ENCODE peak calls at places on chromosomes 2 and 18, in four cellular contexts. N is NCI-H1436; H is effector memory CD4-positive, alpha-beta T cell; S is NCI-H1092 treated with DMSO at 0.1 percent for 48 hours. G is an unnamed sample.

GRCh38 chr2:214465386-214466146 is 54.7 kb downstream of the VWC2L start:
- DNase-seq in H (no peak), N (no peak), S (no peak), G (no peak)

GRCh38 chr2:167355796-167356195 is 467.5 kb downstream of the XIRP2 start:
- DNase-seq in S (no peak), N (no peak), H (no peak), G (no peak)

GRCh38 chr18:10787293-10787901 is 261.6 kb downstream of the NAPG start:
- DNase-seq in N (peak; percentile 31), S (peak; percentile 37), H (peak; percentile 50), G (peak; percentile 26)

GRCh38 chr18:7830468-7830867 is 263.4 kb downstream of the PTPRM start:
- DNase-seq in H (no peak), S (no peak), N (peak; percentile 9), G (no peak)

GRCh38 chr2:127360242-127360641 is 27.5 kb downstream of the MAP3K2 start:
- DNase-seq in S (no peak), H (no peak), N (no peak), G (no peak)

GRCh38 chr2:162072976-162073775 is 839 bp downstream of the DPP4 start:
- DNase-seq in N (no peak), H (no peak), S (no peak), G (no peak)

GRCh38 chr18:22253676-22254075 is 84.3 kb downstream of the GATA6 start:
- DNase-seq in H (no peak), S (no peak), N (no peak), G (no peak)

GRCh38 chr2:196336715-196337617 is 165.6 kb upstream of the STK17B start:
- DNase-seq in S (peak; percentile 16), N (no peak), H (no peak), G (no peak)

GRCh38 chr2:64391459-64391858 is 62.5 kb upstream of the LGALSL start:
- DNase-seq in H (no peak), N (no peak), S (no peak), G (no peak)

GRCh38 chr2:168346725-168347477 is 99.5 kb upstream of the STK39 start:
- DNase-seq in H (peak; percentile 32), N (peak; percentile 75), S (peak; percentile 86), G (peak; percentile 29)

GRCh38 chr18:63158676-63159291 is 160.8 kb downstream of the BCL2 start:
- DNase-seq in N (no peak), H (no peak), S (no peak), G (no peak)

GRCh38 chr18:60070631-60071030 is 170.8 kb downstream of the PMAIP1 start:
- DNase-seq in S (no peak), N (no peak), H (no peak), G (no peak)

GRCh38 chr2:11748018-11748860 is 1.8 kb downstream of the LPIN1 start:
- DNase-seq in N (no peak), S (no peak), H (no peak), G (no peak)

GRCh38 chr18:78891185-78891762 is 88.3 kb upstream of the SALL3 start:
- DNase-seq in N (no peak), H (no peak), S (peak; percentile 6), G (no peak)

GRCh38 chr18:44887227-44887631 is 206.5 kb downstream of the SETBP1 start:
- DNase-seq in N (peak; percentile 54), S (no peak), H (no peak), G (no peak)

GRCh38 chr18:8776013-8776515 is 70.7 kb downstream of the MTCL1 start:
- DNase-seq in N (no peak), H (no peak), S (no peak), G (no peak)

GRCh38 chr2:65227035-65227470 is 578 bp upstream of the ACTR2 start:
- DNase-seq in S (no peak), H (no peak), N (no peak), G (no peak)

GRCh38 chr2:219912530-219912929 is 285.1 kb downstream of the SLC4A3 start:
- DNase-seq in S (no peak), H (no peak), N (no peak), G (no peak)

GRCh38 chr18:39596891-39597290 is 2031.3 kb upstream of the CELF4 start:
- DNase-seq in S (no peak), N (no peak), H (no peak), G (no peak)

GRCh38 chr2:134711622-134712125 is 7.1 kb downstream of the TMEM163 start:
- DNase-seq in N (no peak), S (no peak), H (no peak), G (no peak)

GRCh38 chr2:120711694-120712093 is 24.0 kb upstream of the GLI2 start:
- DNase-seq in S (no peak), N (no peak), H (no peak), G (no peak)

GRCh38 chr2:156845806-156846558 is 409.8 kb downstream of the GPD2 start:
- DNase-seq in S (no peak), H (no peak), N (no peak), G (no peak)

GRCh38 chr2:108564510-108564909 is 30.2 kb downstream of the LIMS1 start:
- DNase-seq in H (no peak), S (no peak), N (no peak), G (no peak)

GRCh38 chr18:70377317-70377799 is 88.5 kb downstream of the SOCS6 start:
- DNase-seq in N (no peak), H (no peak), S (no peak), G (no peak)

GRCh38 chr2:170039401-170040172 is 138.4 kb upstream of the MYO3B start:
- DNase-seq in N (no peak), S (no peak), H (no peak), G (no peak)

GRCh38 chr2:174779361-174779928 is 15.2 kb upstream of the CHRNA1 start:
- DNase-seq in S (peak; percentile 41), H (no peak), N (peak; percentile 54), G (no peak)

GRCh38 chr2:171348056-171348455 is 85.7 kb downstream of the METTL8 start:
- DNase-seq in H (no peak), N (no peak), S (no peak), G (no peak)

GRCh38 chr2:162773352-162773751 is 65.2 kb downstream of the KCNH7 start:
- DNase-seq in S (no peak), N (no peak), H (no peak), G (no peak)

GRCh38 chr18:12420831-12421421 is 13.2 kb downstream of the PRELID3A start:
- DNase-seq in H (no peak), S (peak; percentile 75), N (peak; percentile 51), G (peak; percentile 35)

GRCh38 chr2:186868344-186868743 is 19.4 kb upstream of the ZSWIM2 start:
- DNase-seq in N (no peak), H (no peak), S (no peak), G (no peak)

GRCh38 chr2:127770973-127771735 is 39.8 kb downstream of the WDR33 start:
- DNase-seq in S (no peak), H (no peak), N (no peak), G (no peak)